ENCODE peak calls at places on chromosome 10, in six cellular contexts. E is endothelial cell of umbilical vein, Q is lower leg skin, Y is body of pancreas, R is heart left ventricle, F is GM12891. M is an unnamed sample.

GRCh38 chr10:6567894-6568293 is 12.2 kb downstream of the PRKCQ start:
- DNase-seq in E (no peak), Y (no peak), Q (no peak), F (no peak), R (no peak), M (no peak)

GRCh38 chr10:93742633-93743349 is 14.9 kb upstream of the LGI1 start:
- DNase-seq in R (no peak), Q (no peak), E (no peak), Y (no peak), F (no peak), M (no peak)

GRCh38 chr10:1688531-1688930 is 48.8 kb downstream of the ADARB2 start:
- DNase-seq in F (no peak), E (no peak), Q (no peak), R (no peak), Y (no peak), M (no peak)

GRCh38 chr10:22712959-22713852 is 1.2 kb downstream of the PIP4K2A start:
- DNase-seq in Y (peak), Q (no peak), E (peak), R (peak), F (peak), M (peak)

GRCh38 chr10:90313548-90314325 is 544.1 kb downstream of the HTR7 start:
- DNase-seq in Q (no peak), Y (no peak), E (peak), F (no peak), R (no peak), M (no peak)

GRCh38 chr10:74067373-74068370 is 69.8 kb downstream of the VCL start:
- DNase-seq in F (no peak), R (no peak), Y (no peak), Q (no peak), E (peak), M (peak)

GRCh38 chr10:51117053-51117660 is 42.9 kb downstream of the PRKG1 start:
- DNase-seq in Q (no peak), Y (no peak), F (no peak), E (no peak), R (no peak), M (no peak)

GRCh38 chr10:112330154-112330553 is 43.8 kb upstream of the ACSL5 start:
- DNase-seq in F (no peak), E (no peak), Y (peak), Q (no peak), R (no peak), M (no peak)

GRCh38 chr10:127254276-127254675 is 57.9 kb upstream of the INSYN2A start:
- DNase-seq in R (no peak), F (no peak), Y (no peak), E (peak), Q (no peak), M (no peak)

GRCh38 chr10:121088524-121088923 is 237.4 kb downstream of the WDR11 start:
- DNase-seq in Y (peak), F (no peak), E (no peak), Q (no peak), R (no peak), M (peak)

GRCh38 chr10:92830478-92831389 is 17.6 kb upstream of the EXOC6 start:
- DNase-seq in R (no peak), Y (no peak), E (peak), Q (no peak), F (no peak), M (no peak)

DNA sequence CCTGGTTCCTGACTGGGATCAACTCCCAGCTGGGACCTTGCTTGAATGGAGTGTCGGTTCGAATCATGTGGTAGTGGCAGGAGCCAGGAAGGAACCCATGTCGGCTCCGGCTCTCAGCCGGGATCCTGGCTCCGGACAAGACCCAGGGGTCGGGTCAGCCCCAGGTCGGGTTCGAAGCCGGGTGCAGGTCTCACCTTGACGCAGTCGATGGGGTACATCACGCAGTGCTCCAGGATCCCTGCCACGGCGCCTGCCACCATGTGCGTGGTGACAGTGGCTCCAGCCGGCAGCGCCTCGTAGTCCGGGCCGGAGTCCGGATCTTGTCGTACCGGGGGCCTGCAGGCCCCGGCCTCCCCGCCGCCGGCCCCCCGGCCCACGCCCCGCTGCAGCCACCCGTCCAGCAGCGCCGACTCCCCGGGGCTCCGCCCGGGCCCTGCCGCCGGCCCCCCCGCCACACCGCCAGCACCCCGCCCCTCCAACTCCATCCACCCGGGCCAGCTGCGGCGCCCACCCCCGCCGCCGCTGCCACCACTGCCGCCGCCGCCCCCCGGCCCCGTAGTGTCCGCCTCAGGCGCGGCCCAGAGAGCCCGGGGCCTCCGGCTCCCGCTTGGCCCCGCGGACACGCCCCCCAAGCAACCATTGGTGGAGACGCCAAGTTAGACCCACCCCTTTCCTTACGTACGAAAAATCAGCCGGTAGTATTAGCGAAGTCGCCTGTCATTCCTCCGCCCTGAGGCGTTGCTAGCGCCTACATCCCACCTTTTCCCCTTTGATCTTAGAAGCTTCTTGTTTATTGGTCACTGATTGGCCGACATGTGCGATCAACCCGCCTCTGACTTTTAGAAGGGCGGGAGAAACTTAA is at the start of gene SLC25A28:
- DNase-seq in E (peak), F (peak), Q (peak), R (peak), Y (peak), M (peak)
- TF ChIP-seq POLR2A in E (no peak), F (no peak), Q (no peak), R (no peak), Y (no peak), M (no peak)

DNA sequence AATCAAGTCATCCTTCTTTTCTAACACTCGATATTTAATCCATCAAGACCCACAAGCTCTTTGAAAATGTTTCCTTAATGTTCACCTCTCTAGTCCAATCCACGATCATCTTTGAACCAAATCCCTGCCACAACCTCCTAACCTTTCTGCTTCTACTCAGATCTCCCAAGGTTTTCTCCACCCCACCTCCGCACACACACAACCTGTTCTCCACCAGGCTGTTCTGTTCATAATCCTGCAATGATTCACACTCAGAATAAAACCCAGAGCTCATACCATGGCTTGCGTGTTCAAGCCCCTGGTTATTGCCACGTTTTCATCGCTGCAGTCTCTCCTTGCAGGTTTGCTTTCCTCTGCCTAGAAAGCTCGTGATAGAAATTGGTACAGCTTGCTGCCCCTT is 53.8 kb upstream of the BAMBI start:
- DNase-seq in Q (no peak), Y (no peak), E (no peak), F (no peak), R (no peak), M (no peak)
- TF ChIP-seq POLR2A in Q (no peak), Y (no peak), E (no peak), F (no peak), R (no peak), M (no peak)

DNA sequence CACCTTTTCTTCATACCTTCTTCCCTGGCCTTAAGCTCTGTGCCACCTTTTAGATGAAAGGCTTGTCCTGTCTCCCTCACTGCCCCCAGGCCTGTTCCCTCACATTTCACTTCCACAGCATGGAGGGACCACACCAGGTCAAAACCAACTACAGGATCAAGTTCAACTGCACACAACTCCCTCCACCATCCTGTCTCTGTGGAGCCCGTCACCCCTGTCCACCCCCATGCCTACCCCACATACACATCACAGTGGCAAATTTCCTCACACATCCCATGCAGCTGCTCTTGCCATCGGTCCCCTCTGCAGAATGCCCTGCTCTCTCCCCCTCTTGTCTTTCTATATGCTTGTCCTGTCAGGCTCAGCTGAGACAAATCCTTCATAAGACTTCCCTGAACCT is 154.1 kb downstream of the USP6NL start:
- DNase-seq in F (no peak), Q (no peak), R (no peak), E (no peak), Y (no peak), M (no peak)
- TF ChIP-seq POLR2A in F (no peak), Q (no peak), R (no peak), E (no peak), Y (no peak), M (no peak)

GRCh38 chr10:72692057-72692891 is at the start of gene MCU:
- DNase-seq in Q (peak), F (peak), R (peak), E (peak), Y (peak), M (peak)
- TF ChIP-seq POLR2A in Q (no peak), F (peak), R (peak), E (peak), Y (peak), M (peak)

GRCh38 chr10:89207181-89207800 is at the start of gene CH25H:
- DNase-seq in Q (peak), R (peak), F (no peak), Y (peak), E (peak), M (no peak)

GRCh38 chr10:89210794-89211425 is 3.8 kb upstream of the CH25H start:
- DNase-seq in Q (no peak), F (no peak), E (no peak), R (no peak), Y (no peak), M (no peak)

GRCh38 chr10:89209718-89210117 is 2.6 kb upstream of the CH25H start:
- DNase-seq in R (no peak), Q (no peak), Y (no peak), E (no peak), F (no peak), M (no peak)

GRCh38 chr10:89206402-89207180 is 526 bp downstream of the CH25H start:
- DNase-seq in Q (peak), E (no peak), Y (peak), F (no peak), R (peak), M (no peak)

GRCh38 chr10:89207801-89208551 is 859 bp upstream of the CH25H start:
- DNase-seq in Q (no peak), F (no peak), R (peak), E (no peak), Y (peak), M (no peak)
- TF ChIP-seq POLR2A in Q (no peak), F (no peak), R (no peak), E (no peak), Y (no peak), M (no peak)